ENCODE peak calls at places on chromosome 17, in four cellular contexts. One of them, this sample, is unnamed.
A peak's percentile ranks its signal among the peaks of the same experiment; 100 is the strongest.

GRCh38 chr17:48551601-48552452 is 6.9 kb upstream of the HOXB2 start:
- DNase-seq in Right ventricle myocardium superior: no peak
- DNase-seq in CD4-positive, alpha-beta T cell: no peak
- DNase-seq in anterior cingulate cortex: no peak
- DNase-seq in this sample: peak; percentile 33

GRCh38 chr17:65093930-65094329 is 37.4 kb upstream of the GNA13 start:
- DNase-seq in Right ventricle myocardium superior: no peak
- DNase-seq in CD4-positive, alpha-beta T cell: no peak
- DNase-seq in anterior cingulate cortex: no peak
- DNase-seq in this sample: no peak

GRCh38 chr17:8436169-8436932 is 667 bp downstream of the NDEL1 start:
- DNase-seq in Right ventricle myocardium superior: peak; percentile 78
- DNase-seq in CD4-positive, alpha-beta T cell: peak; percentile 57
- DNase-seq in anterior cingulate cortex: no peak
- DNase-seq in this sample: peak; percentile 77

GRCh38 chr17:34519286-34519685 is 60.1 kb upstream of the TMEM132E start:
- DNase-seq in Right ventricle myocardium superior: no peak
- DNase-seq in CD4-positive, alpha-beta T cell: no peak
- DNase-seq in anterior cingulate cortex: no peak
- DNase-seq in this sample: no peak

GRCh38 chr17:6555331-6556120 is 829 bp downstream of the PITPNM3 start:
- DNase-seq in Right ventricle myocardium superior: peak; percentile 50
- DNase-seq in CD4-positive, alpha-beta T cell: no peak
- DNase-seq in anterior cingulate cortex: no peak
- DNase-seq in this sample: no peak

GRCh38 chr17:17363638-17364337 is 60.6 kb downstream of the NT5M start:
- DNase-seq in Right ventricle myocardium superior: peak; percentile 30
- DNase-seq in CD4-positive, alpha-beta T cell: no peak
- DNase-seq in anterior cingulate cortex: no peak
- DNase-seq in this sample: peak; percentile 75

GRCh38 chr17:74104921-74105320 is 98.6 kb upstream of the RPL38 start:
- DNase-seq in Right ventricle myocardium superior: no peak
- DNase-seq in CD4-positive, alpha-beta T cell: no peak
- DNase-seq in anterior cingulate cortex: no peak
- DNase-seq in this sample: no peak

GRCh38 chr17:1491406-1492248 is 859 bp downstream of the MYO1C start:
- DNase-seq in Right ventricle myocardium superior: peak; percentile 85
- DNase-seq in CD4-positive, alpha-beta T cell: peak; percentile 45
- DNase-seq in anterior cingulate cortex: no peak
- DNase-seq in this sample: peak; percentile 35

GRCh38 chr17:40598928-40599627 is 33.8 kb upstream of the CCR7 start:
- DNase-seq in Right ventricle myocardium superior: no peak
- DNase-seq in CD4-positive, alpha-beta T cell: peak; percentile 65
- DNase-seq in anterior cingulate cortex: no peak
- DNase-seq in this sample: peak; percentile 90

GRCh38 chr17:8955560-8955959 is 9.9 kb downstream of the PIK3R5 start:
- DNase-seq in Right ventricle myocardium superior: no peak
- DNase-seq in CD4-positive, alpha-beta T cell: no peak
- DNase-seq in anterior cingulate cortex: no peak
- DNase-seq in this sample: no peak

GRCh38 chr17:19672009-19672837 is 23.7 kb downstream of the ALDH3A2 start:
- DNase-seq in Right ventricle myocardium superior: peak; percentile 61
- DNase-seq in CD4-positive, alpha-beta T cell: no peak
- DNase-seq in anterior cingulate cortex: no peak
- DNase-seq in this sample: no peak

GRCh38 chr17:67208232-67208631 is 36.8 kb downstream of the HELZ start:
- DNase-seq in Right ventricle myocardium superior: no peak
- DNase-seq in CD4-positive, alpha-beta T cell: no peak
- DNase-seq in anterior cingulate cortex: no peak
- DNase-seq in this sample: no peak

GRCh38 chr17:36203335-36203734 is 6.8 kb upstream of the CCL3L1 start:
- DNase-seq in Right ventricle myocardium superior: no peak
- DNase-seq in CD4-positive, alpha-beta T cell: no peak
- DNase-seq in anterior cingulate cortex: no peak
- DNase-seq in this sample: no peak

GRCh38 chr17:80956321-80957190 is 35.1 kb upstream of the CHMP6 start:
- DNase-seq in Right ventricle myocardium superior: peak; percentile 28
- DNase-seq in CD4-positive, alpha-beta T cell: no peak
- DNase-seq in anterior cingulate cortex: no peak
- DNase-seq in this sample: no peak

GRCh38 chr17:16929757-16930520 is 42.0 kb downstream of the TNFRSF13B start:
- DNase-seq in Right ventricle myocardium superior: no peak
- DNase-seq in CD4-positive, alpha-beta T cell: no peak
- DNase-seq in anterior cingulate cortex: no peak
- DNase-seq in this sample: no peak

GRCh38 chr17:38451840-38452529 is 23.7 kb downstream of the ARHGAP23 start:
- DNase-seq in Right ventricle myocardium superior: peak; percentile 60
- DNase-seq in CD4-positive, alpha-beta T cell: no peak
- DNase-seq in anterior cingulate cortex: no peak
- DNase-seq in this sample: no peak

GRCh38 chr17:29148790-29149430 is 31.3 kb downstream of the MYO18A start:
- DNase-seq in Right ventricle myocardium superior: peak; percentile 97
- DNase-seq in CD4-positive, alpha-beta T cell: peak; percentile 89
- DNase-seq in anterior cingulate cortex: peak; percentile 69
- DNase-seq in this sample: peak; percentile 92

GRCh38 chr17:71438631-71439146 is 682.1 kb upstream of the SOX9 start:
- DNase-seq in Right ventricle myocardium superior: no peak
- DNase-seq in CD4-positive, alpha-beta T cell: no peak
- DNase-seq in anterior cingulate cortex: no peak
- DNase-seq in this sample: no peak

GRCh38 chr17:31907342-31907975 is 6.0 kb upstream of the UTP6 start:
- DNase-seq in Right ventricle myocardium superior: no peak
- DNase-seq in CD4-positive, alpha-beta T cell: no peak
- DNase-seq in anterior cingulate cortex: no peak
- DNase-seq in this sample: peak; percentile 27

GRCh38 chr17:60598001-60598736 is 1.8 kb upstream of the PPM1D start:
- DNase-seq in Right ventricle myocardium superior: no peak
- DNase-seq in CD4-positive, alpha-beta T cell: no peak
- DNase-seq in anterior cingulate cortex: no peak
- DNase-seq in this sample: no peak

GRCh38 chr17:28509784-28510183 is 3.6 kb downstream of the FOXN1 start:
- DNase-seq in Right ventricle myocardium superior: peak; percentile 30
- DNase-seq in CD4-positive, alpha-beta T cell: no peak
- DNase-seq in anterior cingulate cortex: no peak
- DNase-seq in this sample: no peak

GRCh38 chr17:82964851-82965341 is 114.5 kb upstream of the METRNL start:
- DNase-seq in Right ventricle myocardium superior: no peak
- DNase-seq in CD4-positive, alpha-beta T cell: no peak
- DNase-seq in anterior cingulate cortex: no peak
- DNase-seq in this sample: no peak

GRCh38 chr17:45370949-45371413 is 54.2 kb upstream of the MAP3K14 start:
- DNase-seq in Right ventricle myocardium superior: no peak
- DNase-seq in CD4-positive, alpha-beta T cell: no peak
- DNase-seq in anterior cingulate cortex: no peak
- DNase-seq in this sample: no peak

This sample was measured in CD8-positive, alpha-beta memory T cell.